ENCODE peak calls at places on chromosomes 3 and 15, in seven cellular contexts. One of them, this sample, is unnamed. For H4K20me1, the result is how much of the 10 kb centered on the place peaks cover.

GRCh38 chr3:53092942-53093341 is 37.3 kb downstream of the RFT1 start:
- DNase-seq in GM23248: no peak
- DNase-seq in HepG2: peak
- DNase-seq in keratinocyte: no peak
- DNase-seq in GM23338: no peak
- DNase-seq in H9: no peak
- DNase-seq in HCT116: no peak
- DNase-seq in this sample: no peak

GRCh38 chr3:190229632-190230424 is 92.4 kb downstream of the CLDN1 start:
- DNase-seq in HCT116: no peak
- DNase-seq in keratinocyte: peak
- DNase-seq in HepG2: peak
- DNase-seq in GM23338: no peak
- DNase-seq in H9: no peak
- DNase-seq in GM23248: peak
- DNase-seq in this sample: no peak

GRCh38 chr15:39468828-39469227 is 112.1 kb upstream of the THBS1 start:
- DNase-seq in GM23248: no peak
- DNase-seq in H9: no peak
- DNase-seq in HCT116: no peak
- DNase-seq in GM23338: no peak
- DNase-seq in keratinocyte: no peak
- DNase-seq in HepG2: no peak
- DNase-seq in this sample: no peak

GRCh38 chr3:12175844-12176453 is 17.2 kb upstream of the TIMP4 start:
- DNase-seq in HepG2: peak
- DNase-seq in keratinocyte: no peak
- DNase-seq in HCT116: peak
- DNase-seq in GM23338: peak
- DNase-seq in GM23248: peak
- DNase-seq in H9: peak
- DNase-seq in this sample: peak

GRCh38 chr3:192772495-192772894 is 45.2 kb upstream of the FGF12 start:
- DNase-seq in HepG2: peak
- DNase-seq in HCT116: peak
- DNase-seq in keratinocyte: no peak
- DNase-seq in H9: peak
- DNase-seq in GM23248: peak
- DNase-seq in GM23338: peak
- DNase-seq in this sample: peak

GRCh38 chr15:40785814-40786213 is 16.0 kb downstream of the C15orf62 start:
- DNase-seq in HepG2: no peak
- DNase-seq in GM23248: no peak
- DNase-seq in GM23338: no peak
- DNase-seq in HCT116: no peak
- DNase-seq in H9: no peak
- DNase-seq in keratinocyte: no peak
- DNase-seq in this sample: no peak

GRCh38 chr3:110165753-110166152 is 828.4 kb upstream of the DPPA4 start:
- DNase-seq in GM23248: no peak
- DNase-seq in keratinocyte: no peak
- DNase-seq in H9: peak
- DNase-seq in GM23338: peak
- DNase-seq in HepG2: no peak
- DNase-seq in HCT116: no peak
- DNase-seq in this sample: peak

GRCh38 chr3:13708871-13709595 is 160.1 kb downstream of the FBLN2 start:
- DNase-seq in H9: peak
- DNase-seq in GM23248: no peak
- DNase-seq in HepG2: no peak
- DNase-seq in HCT116: no peak
- DNase-seq in keratinocyte: no peak
- DNase-seq in GM23338: no peak
- DNase-seq in this sample: no peak

GRCh38 chr15:93985173-93985572 is 246.2 kb upstream of the MCTP2 start:
- DNase-seq in GM23338: no peak
- DNase-seq in HCT116: no peak
- DNase-seq in keratinocyte: no peak
- DNase-seq in HepG2: no peak
- DNase-seq in H9: no peak
- DNase-seq in GM23248: no peak
- DNase-seq in this sample: no peak

GRCh38 chr3:4416961-4417360 is 50.1 kb downstream of the SUMF1 start:
- DNase-seq in H9: no peak
- DNase-seq in keratinocyte: peak
- DNase-seq in HepG2: no peak
- DNase-seq in GM23338: no peak
- DNase-seq in GM23248: peak
- DNase-seq in HCT116: peak
- DNase-seq in this sample: no peak

GRCh38 chr3:188747487-188747886 is 424.3 kb upstream of the TPRG1 start:
- DNase-seq in HepG2: no peak
- DNase-seq in GM23338: no peak
- DNase-seq in keratinocyte: no peak
- DNase-seq in GM23248: peak
- DNase-seq in H9: no peak
- DNase-seq in HCT116: no peak
- DNase-seq in this sample: no peak

GRCh38 chr15:59002418-59002859 is 15.0 kb downstream of the RNF111 start:
- DNase-seq in keratinocyte: no peak
- DNase-seq in HepG2: no peak
- DNase-seq in HCT116: no peak
- DNase-seq in GM23248: no peak
- DNase-seq in H9: no peak
- DNase-seq in GM23338: no peak
- DNase-seq in this sample: no peak
- H4K20me1 ChIP-seq in keratinocyte: under half
- H4K20me1 ChIP-seq in HepG2: under half
- H4K20me1 ChIP-seq in HCT116: under half
- H4K20me1 ChIP-seq in GM23248: under half
- H4K20me1 ChIP-seq in H9: under half
- H4K20me1 ChIP-seq in GM23338: under half
- H4K20me1 ChIP-seq in this sample: half or more

GRCh38 chr3:167723025-167723512 is 11.6 kb downstream of the PDCD10 start:
- DNase-seq in GM23338: peak
- DNase-seq in HCT116: no peak
- DNase-seq in GM23248: no peak
- DNase-seq in keratinocyte: no peak
- DNase-seq in HepG2: no peak
- DNase-seq in H9: no peak
- DNase-seq in this sample: no peak
- H4K20me1 ChIP-seq in GM23338: under half
- H4K20me1 ChIP-seq in HCT116: under half
- H4K20me1 ChIP-seq in GM23248: under half
- H4K20me1 ChIP-seq in keratinocyte: under half
- H4K20me1 ChIP-seq in HepG2: under half
- H4K20me1 ChIP-seq in H9: under half
- H4K20me1 ChIP-seq in this sample: half or more

DNA sequence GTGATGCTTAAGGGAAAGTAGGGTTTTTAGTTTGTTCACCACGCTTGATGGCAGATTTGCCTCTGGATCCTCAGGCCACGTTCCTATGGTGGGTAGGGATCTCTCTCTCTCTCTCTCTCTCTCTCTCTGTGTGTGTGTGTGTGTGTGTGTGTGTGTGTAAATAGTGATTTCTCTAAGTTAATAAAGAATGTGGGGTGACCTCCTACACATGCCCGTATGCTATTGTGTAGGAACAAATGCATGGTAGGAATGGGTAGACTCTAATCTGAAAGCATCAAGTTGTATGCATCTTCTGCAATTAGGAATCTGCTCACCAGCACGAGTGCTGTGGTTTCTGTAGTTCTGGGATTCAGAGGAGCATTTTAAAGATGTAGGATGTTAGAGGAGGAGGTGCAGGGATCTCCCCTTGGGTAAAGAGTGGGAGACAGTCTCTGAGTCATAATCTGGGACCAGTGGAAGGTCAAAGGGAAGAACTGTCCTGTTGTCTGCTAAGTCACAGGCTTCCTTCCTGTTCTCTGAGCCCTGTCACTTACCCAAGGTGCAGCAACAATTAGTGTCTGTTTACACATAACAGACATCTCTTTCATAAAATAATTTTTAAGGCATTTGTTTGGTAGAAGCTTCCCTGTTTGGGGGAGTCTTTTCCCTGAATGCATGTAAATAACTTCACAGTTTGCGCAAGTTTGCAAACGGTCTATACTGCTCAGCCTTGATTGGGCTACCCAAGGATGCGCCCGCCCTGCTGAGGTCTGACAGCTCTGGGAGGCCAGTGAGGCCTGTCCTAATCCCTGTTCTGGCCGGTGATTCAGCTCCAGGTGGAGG is 139.8 kb downstream of the IGF1R start:
- DNase-seq in GM23248: no peak
- DNase-seq in HCT116: no peak
- DNase-seq in keratinocyte: no peak
- DNase-seq in H9: no peak
- DNase-seq in HepG2: peak
- DNase-seq in GM23338: no peak
- DNase-seq in this sample: peak
- H4K20me1 ChIP-seq in GM23248: under half
- H4K20me1 ChIP-seq in HCT116: under half
- H4K20me1 ChIP-seq in keratinocyte: under half
- H4K20me1 ChIP-seq in H9: under half
- H4K20me1 ChIP-seq in HepG2: half or more
- H4K20me1 ChIP-seq in GM23338: under half
- H4K20me1 ChIP-seq in this sample: half or more

GRCh38 chr3:87126321-87126720 is 100.8 kb upstream of the CHMP2B start:
- DNase-seq in HCT116: no peak
- DNase-seq in keratinocyte: no peak
- DNase-seq in H9: no peak
- DNase-seq in GM23248: no peak
- DNase-seq in HepG2: no peak
- DNase-seq in GM23338: no peak
- DNase-seq in this sample: no peak

GRCh38 chr3:87125116-87125515 is 102.0 kb upstream of the CHMP2B start:
- DNase-seq in GM23248: no peak
- DNase-seq in H9: no peak
- DNase-seq in keratinocyte: no peak
- DNase-seq in GM23338: no peak
- DNase-seq in HepG2: no peak
- DNase-seq in HCT116: no peak
- DNase-seq in this sample: no peak

GRCh38 chr3:87120850-87121249 is 106.3 kb upstream of the CHMP2B start:
- DNase-seq in keratinocyte: no peak
- DNase-seq in HCT116: no peak
- DNase-seq in H9: peak
- DNase-seq in GM23248: no peak
- DNase-seq in HepG2: no peak
- DNase-seq in GM23338: peak
- DNase-seq in this sample: peak

GRCh38 chr3:87120221-87120620 is 106.9 kb upstream of the CHMP2B start:
- DNase-seq in GM23248: no peak
- DNase-seq in HepG2: no peak
- DNase-seq in H9: no peak
- DNase-seq in keratinocyte: no peak
- DNase-seq in HCT116: no peak
- DNase-seq in GM23338: no peak
- DNase-seq in this sample: no peak

GRCh38 chr3:87122766-87123165 is 104.3 kb upstream of the CHMP2B start:
- DNase-seq in H9: no peak
- DNase-seq in GM23248: no peak
- DNase-seq in keratinocyte: no peak
- DNase-seq in HepG2: no peak
- DNase-seq in GM23338: no peak
- DNase-seq in HCT116: no peak
- DNase-seq in this sample: no peak
- H4K20me1 ChIP-seq in H9: under half
- H4K20me1 ChIP-seq in GM23248: under half
- H4K20me1 ChIP-seq in keratinocyte: under half
- H4K20me1 ChIP-seq in HepG2: under half
- H4K20me1 ChIP-seq in GM23338: under half
- H4K20me1 ChIP-seq in HCT116: under half
- H4K20me1 ChIP-seq in this sample: under half

DNA sequence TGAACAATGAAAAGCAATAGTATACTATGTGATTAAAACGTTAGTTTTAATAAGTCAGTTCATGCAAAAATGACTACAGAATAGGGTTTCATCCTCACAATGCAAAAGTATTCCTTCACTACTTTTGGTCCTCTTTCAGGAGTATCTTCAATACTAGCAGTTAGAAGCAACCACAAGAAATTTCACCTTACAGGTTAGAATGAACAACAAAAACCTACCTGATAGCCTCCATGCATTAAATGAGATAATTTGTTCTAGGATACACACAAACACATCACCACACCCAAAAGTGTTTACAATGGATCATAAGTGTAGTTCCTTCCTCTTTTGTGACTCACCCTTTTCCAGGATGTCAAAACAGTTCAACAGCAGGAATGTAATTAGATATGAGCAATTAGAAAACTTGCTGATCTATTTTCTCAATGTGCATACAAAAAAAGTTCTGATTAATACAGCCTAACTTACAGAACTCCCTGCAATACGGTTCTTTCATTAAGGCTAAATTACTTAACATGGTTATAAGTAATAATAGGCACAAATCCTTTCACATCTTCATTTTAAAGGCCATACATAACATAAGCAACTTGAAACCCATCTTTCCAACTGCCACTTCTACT is 21.6 kb downstream of the UACA start:
- DNase-seq in keratinocyte: no peak
- DNase-seq in GM23338: no peak
- DNase-seq in HepG2: peak
- DNase-seq in H9: no peak
- DNase-seq in GM23248: peak
- DNase-seq in HCT116: peak
- DNase-seq in this sample: no peak
- H4K20me1 ChIP-seq in keratinocyte: under half
- H4K20me1 ChIP-seq in GM23338: under half
- H4K20me1 ChIP-seq in HepG2: under half
- H4K20me1 ChIP-seq in H9: under half
- H4K20me1 ChIP-seq in GM23248: under half
- H4K20me1 ChIP-seq in HCT116: under half
- H4K20me1 ChIP-seq in this sample: under half

GRCh38 chr3:150751781-150752263 is 11.1 kb downstream of the SIAH2 start:
- DNase-seq in HepG2: peak
- DNase-seq in GM23338: no peak
- DNase-seq in keratinocyte: no peak
- DNase-seq in HCT116: no peak
- DNase-seq in H9: no peak
- DNase-seq in GM23248: no peak
- DNase-seq in this sample: no peak
- H4K20me1 ChIP-seq in HepG2: half or more
- H4K20me1 ChIP-seq in GM23338: under half
- H4K20me1 ChIP-seq in keratinocyte: under half
- H4K20me1 ChIP-seq in HCT116: under half
- H4K20me1 ChIP-seq in H9: under half
- H4K20me1 ChIP-seq in GM23248: under half
- H4K20me1 ChIP-seq in this sample: under half

This sample was measured in neural progenitor cell.